ENCODE peak calls at places on chromosomes 4 and X, in four cellular contexts. J is tibial nerve, L is cardiac fibroblast, K is right atrium auricular region. M is an unnamed sample.

GRCh38 chr4:20723019-20723418 is 22.8 kb downstream of the PACRGL start:
- DNase-seq in J (no peak), L (peak; percentile 12), K (no peak), M (no peak)

GRCh38 chrX:104253567-104254441 is 929 bp downstream of the ESX1 start:
- DNase-seq in J (no peak), L (no peak), K (no peak), M (peak; percentile 2)

GRCh38 chr4:113476800-113477199 is 284.7 kb downstream of the CAMK2D start:
- DNase-seq in J (no peak), L (no peak), K (no peak), M (no peak)

GRCh38 chrX:69506617-69507499 is 2.7 kb downstream of the NALF2 start:
- DNase-seq in J (no peak), L (no peak), K (no peak), M (no peak)

GRCh38 chr4:8105303-8106100 is 53.1 kb downstream of the ABLIM2 start:
- DNase-seq in J (no peak), L (no peak), K (no peak), M (no peak)

GRCh38 chrX:110665636-110666035 is 130.0 kb downstream of the CHRDL1 start:
- DNase-seq in J (peak; percentile 11), L (peak; percentile 13), K (no peak), M (peak; percentile 4)

GRCh38 chr4:140756292-140757219 is at the start of gene TBC1D9:
- DNase-seq in J (peak; percentile 81), L (peak; percentile 90), K (peak; percentile 92), M (peak; percentile 89)

GRCh38 chr4:1010522-1011021 is 854 bp upstream of the FGFRL1 start:
- DNase-seq in J (peak; percentile 67), L (peak; percentile 90), K (peak; percentile 86), M (peak; percentile 93)

GRCh38 chrX:119041175-119041574 is 31.6 kb upstream of the CT47C1 start:
- DNase-seq in J (peak; percentile 44), L (peak; percentile 88), K (peak; percentile 75), M (peak; percentile 89)

GRCh38 chr4:22099896-22100295 is 151.3 kb upstream of the KCNIP4 start:
- DNase-seq in J (no peak), L (peak; percentile 22), K (no peak), M (no peak)

GRCh38 chr4:73599182-73599581 is 21.1 kb downstream of the RASSF6 start:
- DNase-seq in J (no peak), L (peak; percentile 53), K (no peak), M (peak; percentile 90)

GRCh38 chr4:169330095-169330494 is 59.3 kb upstream of the SH3RF1 start:
- DNase-seq in J (no peak), L (no peak), K (no peak), M (no peak)

GRCh38 chrX:1465261-1466231 is 12.8 kb upstream of the ASMTL start:
- DNase-seq in J (no peak), L (no peak), K (peak; percentile 32), M (no peak)

GRCh38 chr4:87025614-87026041 is 90.8 kb downstream of the AFF1 start:
- DNase-seq in J (no peak), L (no peak), K (no peak), M (no peak)

GRCh38 chr4:182231080-182231479 is 12.1 kb upstream of the TENM3 start:
- DNase-seq in J (no peak), L (no peak), K (no peak), M (no peak)

GRCh38 chrX:116306218-116306617 is 130.2 kb upstream of the SLC6A14 start:
- DNase-seq in J (no peak), L (no peak), K (no peak), M (no peak)

GRCh38 chrX:70452143-70452733 is 7.6 kb downstream of the DLG3 start:
- DNase-seq in J (peak; percentile 44), L (peak; percentile 53), K (no peak), M (peak; percentile 46)

GRCh38 chrX:12974797-12975669 is at the start of gene TMSB4X:
- DNase-seq in J (peak; percentile 77), L (peak; percentile 90), K (peak; percentile 89), M (peak; percentile 88)

GRCh38 chr4:148052448-148052847 is 320.6 kb downstream of the ARHGAP10 start:
- DNase-seq in J (no peak), L (peak; percentile 25), K (no peak), M (peak; percentile 43)

GRCh38 chr4:76987685-76988084 is 38.1 kb downstream of the SEPTIN11 start:
- DNase-seq in J (no peak), L (no peak), K (no peak), M (no peak)
- H3K4me3 ChIP-seq in J (no peak overlapping the region), L (peak overlapping the region; percentile 42), K (no peak overlapping the region), M (peak overlapping the region; percentile 67)

GRCh38 chr4:3040447-3041191 is 33.7 kb downstream of the HTT-AS start:
- DNase-seq in J (no peak), L (no peak), K (no peak), M (no peak)
- H3K4me3 ChIP-seq in J (peak overlapping the region; percentile 48), L (peak overlapping the region; percentile 51), K (peak overlapping the region; percentile 54), M (no peak overlapping the region)

DNA sequence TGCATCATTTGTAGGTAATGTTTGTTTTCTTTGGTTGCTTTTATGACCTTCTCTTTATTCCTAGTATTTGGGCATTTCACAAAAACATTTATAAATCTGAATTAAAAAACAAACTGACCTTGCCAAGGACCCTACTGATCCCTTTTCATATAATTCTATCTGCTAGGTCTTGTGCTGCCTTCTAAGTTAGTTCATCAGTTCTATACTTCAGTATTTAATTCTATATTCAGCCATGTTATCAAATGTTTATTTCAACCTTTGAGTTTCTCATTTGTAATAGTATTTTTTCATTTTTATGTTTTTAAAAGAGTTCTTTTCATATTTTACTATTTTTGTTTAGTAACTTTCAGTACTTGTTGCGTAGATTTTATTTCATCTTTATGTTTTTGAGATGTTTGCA is 155.3 kb downstream of the SNCA start:
- DNase-seq in J (no peak), L (no peak), K (no peak), M (no peak)
- H3K4me3 ChIP-seq in J (no peak overlapping the region), L (no peak overlapping the region), K (no peak overlapping the region), M (no peak overlapping the region)

GRCh38 chr4:80010316-80010715 is 62.7 kb downstream of the ANTXR2 start:
- DNase-seq in J (no peak), L (no peak), K (no peak), M (no peak)

GRCh38 chr4:80008971-80009370 is 64.1 kb downstream of the ANTXR2 start:
- DNase-seq in J (no peak), L (no peak), K (no peak), M (no peak)

GRCh38 chr4:80014531-80014930 is 58.5 kb downstream of the ANTXR2 start:
- DNase-seq in J (no peak), L (no peak), K (no peak), M (peak; percentile 18)

GRCh38 chr4:80012291-80012690 is 60.7 kb downstream of the ANTXR2 start:
- DNase-seq in J (no peak), L (no peak), K (no peak), M (peak; percentile 59)

DNA sequence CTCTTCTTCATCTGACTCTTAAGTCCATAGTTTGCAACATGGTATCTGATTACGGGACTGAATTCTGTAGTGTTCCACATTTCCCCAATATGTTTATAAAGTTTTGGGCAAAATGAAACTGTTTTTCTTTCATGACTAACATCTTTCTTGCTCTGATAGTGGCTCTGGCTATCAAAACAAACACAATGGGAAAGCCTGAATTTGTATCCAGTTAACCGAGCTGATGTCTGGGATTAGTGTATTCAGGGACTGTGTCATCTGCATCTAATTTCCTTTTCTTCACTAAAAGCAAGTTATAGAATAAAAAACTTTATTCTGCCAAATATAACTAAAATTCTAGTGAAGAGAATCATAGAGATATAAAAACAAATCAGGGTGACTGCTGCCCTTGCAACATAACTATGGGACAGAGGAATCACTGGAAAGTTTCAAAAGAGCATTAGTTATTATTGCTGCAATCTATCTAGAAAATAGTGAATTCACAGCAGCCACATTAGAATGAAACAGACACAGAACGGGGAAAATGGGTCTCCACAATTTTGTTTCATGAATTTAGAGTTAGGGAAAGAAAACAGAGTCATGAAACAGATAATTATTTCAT is 61.3 kb downstream of the ANTXR2 start:
- DNase-seq in J (no peak), L (peak; percentile 59), K (no peak), M (peak; percentile 66)
- H3K4me3 ChIP-seq in J (no peak overlapping the region), L (no peak overlapping the region), K (no peak overlapping the region), M (peak overlapping the region; percentile 33)

GRCh38 chrX:24282381-24283121 is 31.3 kb downstream of the SUPT20HL2 start:
- DNase-seq in J (no peak), L (peak; percentile 61), K (no peak), M (peak; percentile 27)
- H3K4me3 ChIP-seq in J (no peak overlapping the region), L (no peak overlapping the region), K (no peak overlapping the region), M (no peak overlapping the region)

GRCh38 chrX:41276661-41277506 is 57.1 kb upstream of the DDX3X start:
- DNase-seq in J (no peak), L (no peak), K (no peak), M (no peak)
- H3K4me3 ChIP-seq in J (peak overlapping the region; percentile 58), L (peak overlapping the region; percentile 51), K (peak overlapping the region; percentile 53), M (peak overlapping the region; percentile 61)